ENCODE peak calls at places on chromosomes 5 and 9, in four cellular contexts. Z is neuronal stem cell, Y is IMR-90, E is trophoblast cell. L is an unnamed sample.

GRCh38 chr9:116318463-116319271 is 165.1 kb downstream of the PAPPA start:
- DNase-seq in Z (peak; percentile 94), Y (peak; percentile 84), E (no peak), L (no peak)

GRCh38 chr5:40191041-40191550 is 488.6 kb upstream of the PTGER4 start:
- DNase-seq in Z (no peak), Y (no peak), E (no peak), L (no peak)

GRCh38 chr5:119356384-119357188 is 767 bp downstream of the TNFAIP8 start:
- DNase-seq in Z (no peak), Y (no peak), E (no peak), L (no peak)

GRCh38 chr5:139787568-139788293 is 7.9 kb upstream of the PSD2 start:
- DNase-seq in Z (peak; percentile 88), Y (peak; percentile 52), E (peak; percentile 86), L (peak; percentile 90)

GRCh38 chr5:158976035-158976434 is 123.7 kb downstream of the EBF1 start:
- DNase-seq in Z (no peak), Y (peak; percentile 88), E (peak; percentile 62), L (no peak)

GRCh38 chr5:56490971-56491468 is 257.9 kb upstream of the ANKRD55 start:
- DNase-seq in Z (no peak), Y (no peak), E (peak; percentile 92), L (no peak)

GRCh38 chr9:130694205-130694604 is 625 bp downstream of the EXOSC2 start:
- DNase-seq in Z (no peak), Y (no peak), E (no peak), L (no peak)

GRCh38 chr9:114138537-114138936 is 16.8 kb upstream of the COL27A1 start:
- DNase-seq in Z (no peak), Y (no peak), E (peak; percentile 73), L (no peak)

GRCh38 chr5:90355635-90356034 is 53.9 kb downstream of the CETN3 start:
- DNase-seq in Z (no peak), Y (no peak), E (no peak), L (no peak)

GRCh38 chr9:84278131-84278530 is 62.4 kb downstream of the SLC28A3 start:
- DNase-seq in Z (no peak), Y (peak; percentile 56), E (no peak), L (no peak)

GRCh38 chr5:157538311-157538710 is 37.3 kb downstream of the ADAM19 start:
- DNase-seq in Z (no peak), Y (no peak), E (no peak), L (no peak)

GRCh38 chr5:167642779-167643517 is 648.5 kb upstream of the WWC1 start:
- DNase-seq in Z (no peak), Y (peak; percentile 92), E (peak; percentile 60), L (no peak)

GRCh38 chr9:96027271-96028131 is 152.0 kb downstream of the ERCC6L2 start:
- DNase-seq in Z (no peak), Y (no peak), E (no peak), L (peak; percentile 49)

DNA sequence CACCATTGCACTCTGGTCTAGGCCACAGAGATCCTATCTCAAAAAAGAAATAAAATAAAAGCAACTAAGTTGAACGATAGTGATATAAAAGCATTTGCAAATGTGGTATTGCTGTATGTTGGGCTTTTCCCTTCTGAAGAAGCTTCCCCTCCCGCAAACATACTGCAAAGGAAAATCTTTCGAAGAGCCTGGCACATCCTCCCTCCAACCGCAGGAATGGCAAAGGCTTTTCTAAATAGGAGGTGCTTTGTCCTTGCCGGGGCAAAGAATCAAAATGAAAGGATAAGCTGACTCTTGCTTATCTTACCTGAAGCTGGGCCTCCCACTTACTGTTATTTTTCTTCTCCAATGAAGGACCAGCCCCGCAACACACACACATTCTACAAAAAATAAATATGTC is 45.8 kb downstream of the SERINC5 start:
- DNase-seq in Z (no peak), Y (no peak), E (no peak), L (no peak)
- H3K9me3 ChIP-seq in Z (no peaks in the 10 kb centered on the region), Y (no peaks in the 10 kb centered on the region), E (no peaks in the 10 kb centered on the region), L (no peaks in the 10 kb centered on the region)

GRCh38 chr5:116830079-116830478 is 255.5 kb upstream of the SEMA6A start:
- DNase-seq in Z (no peak), Y (no peak), E (no peak), L (no peak)

GRCh38 chr5:116827078-116827477 is 252.5 kb upstream of the SEMA6A start:
- DNase-seq in Z (no peak), Y (no peak), E (peak; percentile 95), L (no peak)

GRCh38 chr5:116825486-116825885 is 250.9 kb upstream of the SEMA6A start:
- DNase-seq in Z (no peak), Y (no peak), E (peak; percentile 34), L (no peak)

DNA sequence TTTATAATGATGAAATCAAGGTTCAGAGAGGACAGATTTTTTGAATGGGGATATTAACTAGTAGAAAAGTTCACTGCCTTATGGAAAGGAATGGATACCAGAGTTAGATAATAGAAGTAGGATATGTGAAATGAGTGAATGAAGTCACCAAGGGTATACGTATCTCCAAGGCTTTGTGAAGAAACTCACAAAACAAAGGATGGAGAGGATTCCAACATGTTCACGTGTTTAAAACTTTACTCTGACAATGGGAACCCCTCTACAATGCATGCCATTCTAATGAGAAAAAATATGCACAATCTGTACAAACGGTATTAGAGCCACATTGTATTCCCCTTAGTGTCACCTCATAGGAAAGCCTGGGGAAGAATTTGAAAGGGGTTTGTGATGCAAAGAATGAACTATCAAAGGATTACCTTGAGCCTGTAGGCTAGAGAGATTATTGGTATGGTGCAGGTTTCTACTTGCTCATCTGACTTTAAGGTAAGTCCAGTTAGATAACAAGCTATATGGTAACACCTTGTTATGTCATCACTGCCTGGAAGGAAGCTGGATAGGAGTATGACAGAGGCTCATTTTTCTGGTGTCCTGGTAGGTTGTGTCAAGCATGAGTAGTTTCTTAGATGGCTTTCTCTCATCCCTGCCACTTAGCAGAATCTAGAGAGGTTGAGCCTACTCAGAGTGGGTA is 250.3 kb upstream of the SEMA6A start:
- DNase-seq in Z (no peak), Y (no peak), E (peak; percentile 98), L (no peak)
- H2BK120ac ChIP-seq in Z (no peak overlapping the region), Y (no peak overlapping the region), E (no peak overlapping the region), L (no peak overlapping the region)

DNA sequence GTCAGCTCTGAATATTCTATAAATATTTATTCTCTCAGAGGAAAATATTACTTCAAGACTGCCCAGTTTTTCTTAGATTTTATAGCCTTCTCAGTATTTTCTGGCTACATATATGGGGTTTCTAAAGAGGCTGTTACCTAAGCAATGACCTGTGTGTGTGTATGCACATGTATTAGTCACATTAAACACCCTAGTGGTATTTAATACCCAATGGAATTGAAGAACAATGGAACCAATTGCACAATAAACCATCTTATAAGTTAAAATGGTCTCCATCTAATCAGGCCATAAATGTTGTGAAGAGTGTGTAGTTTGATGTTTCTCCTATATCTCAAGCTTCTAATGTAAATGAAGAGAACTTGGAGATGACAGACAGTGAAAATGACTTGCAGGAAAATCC is 450.0 kb downstream of the SPATA31D1 start:
- DNase-seq in Z (no peak), Y (no peak), E (no peak), L (no peak)
- H3K9me3 ChIP-seq in Z (peaks cover 7% of the 10 kb centered on the region), Y (peaks cover 4% of the 10 kb centered on the region), E (peaks cover 9% of the 10 kb centered on the region), L (peaks cover 27% of the 10 kb centered on the region)

GRCh38 chr9:81597749-81598497 is 91.4 kb downstream of the TLE1 start:
- DNase-seq in Z (no peak), Y (no peak), E (no peak), L (no peak)
- H2BK120ac ChIP-seq in Z (no peak overlapping the region), Y (no peak overlapping the region), E (no peak overlapping the region), L (no peak overlapping the region)

GRCh38 chr5:141421489-141421855 is 621 bp downstream of the PCDHGA11 start:
- DNase-seq in Z (no peak), Y (no peak), E (no peak), L (no peak)
- H3K9me3 ChIP-seq in Z (peaks cover 55% of the 10 kb centered on the region), Y (peaks cover 55% of the 10 kb centered on the region), E (peaks cover 41% of the 10 kb centered on the region), L (peaks cover 13% of the 10 kb centered on the region)

GRCh38 chr5:76402880-76403712 is at the start of gene IQGAP2:
- DNase-seq in Z (peak; percentile 76), Y (peak; percentile 34), E (peak; percentile 69), L (peak; percentile 74)
- H2BK120ac ChIP-seq in Z (peak within 1 kb of the TSS; percentile 18), Y (no peak within 1 kb of the TSS), E (no peak within 1 kb of the TSS), L (no peak within 1 kb of the TSS)

GRCh38 chr5:179119415-179120170 is 59.4 kb downstream of the ZNF354C start:
- DNase-seq in Z (no peak), Y (no peak), E (no peak), L (no peak)
- H3K9me3 ChIP-seq in Z (peaks cover 51% of the 10 kb centered on the region), Y (peaks cover 11% of the 10 kb centered on the region), E (peaks cover 69% of the 10 kb centered on the region), L (peaks cover 4% of the 10 kb centered on the region)

L was measured in H9.